ENCODE peak calls at places on chromosomes 5 and 9, in seven cellular contexts. X is CMK; P is Right ventricle myocardium inferior; E is stimulated activated CD8-positive, alpha-beta memory T cell treated with anti-CD3 and anti-CD28 coated beads, Interleukin-2, amount 100 ng/mL, for 1 hour; H is amygdala; V is bronchial epithelial cell; Y is mesendoderm. B is an unnamed sample.

GRCh38 chr5:88063813-88064212 is 204.8 kb downstream of the TMEM161B start:
- DNase-seq in P (no peak), X (no peak), E (no peak), Y (no peak), V (no peak), H (no peak), B (no peak)

GRCh38 chr9:4894076-4894475 is 91.0 kb upstream of the JAK2 start:
- DNase-seq in H (no peak), Y (no peak), V (peak; percentile 94), P (no peak), X (no peak), E (no peak), B (peak; percentile 84)

GRCh38 chr9:107079589-107079988 is 203.5 kb upstream of the RAD23B start:
- DNase-seq in H (no peak), X (no peak), Y (no peak), E (no peak), P (no peak), V (no peak), B (no peak)

GRCh38 chr5:168947212-168947868 is 353.6 kb downstream of the SLIT3 start:
- DNase-seq in H (peak; percentile 6), E (no peak), X (no peak), P (no peak), V (peak; percentile 7), Y (peak; percentile 81), B (peak; percentile 49)

GRCh38 chr9:33734911-33735310 is 60.5 kb upstream of the PRSS3 start:
- DNase-seq in V (peak; percentile 46), P (no peak), H (no peak), E (no peak), Y (no peak), X (no peak), B (peak; percentile 64)

GRCh38 chr5:108421713-108422112 is 39.8 kb upstream of the FBXL17 start:
- DNase-seq in Y (no peak), E (no peak), H (no peak), P (no peak), V (peak; percentile 29), X (no peak), B (no peak)

GRCh38 chr9:85067792-85068191 is 398.3 kb downstream of the NTRK2 start:
- DNase-seq in E (no peak), X (no peak), V (no peak), H (no peak), P (no peak), Y (no peak), B (no peak)

GRCh38 chr9:119370816-119371215 is 1.6 kb upstream of the BRINP1 start:
- DNase-seq in E (no peak), V (peak; percentile 12), X (no peak), P (no peak), H (no peak), Y (peak; percentile 81), B (peak; percentile 63)

GRCh38 chr5:30572279-30572678 is 621.2 kb upstream of the CDH6 start:
- DNase-seq in X (no peak), V (no peak), Y (peak; percentile 39), H (no peak), E (no peak), P (no peak), B (peak; percentile 30)

GRCh38 chr5:59503223-59503622 is 390.3 kb downstream of the PDE4D start:
- DNase-seq in V (no peak), Y (peak; percentile 76), E (no peak), X (no peak), H (no peak), P (no peak), B (no peak)